ENCODE peak calls at places on chromosomes 1 and 21, in five cellular contexts. K is pons, R is heart left ventricle, N is fibroblast of pulmonary artery, Y is RWPE2. V is an unnamed sample.
A peak's percentile ranks its signal among the peaks of the same experiment; 100 is the strongest.

GRCh38 chr1:245306628-245307410 is 152.0 kb downstream of the KIF26B start:
- DNase-seq in K (no peak), R (no peak), N (no peak), Y (no peak), V (no peak)

GRCh38 chr21:22438428-22439086 is 1440.3 kb downstream of the NCAM2 start:
- DNase-seq in K (no peak), R (no peak), N (no peak), Y (no peak), V (no peak)

GRCh38 chr1:8873506-8874229 is 4.8 kb downstream of the ENO1 start:
- DNase-seq in K (no peak), R (peak; percentile 73), N (peak; percentile 97), Y (peak; percentile 99), V (peak; percentile 99)

GRCh38 chr1:201941420-201942128 is 4.8 kb downstream of the LMOD1 start:
- DNase-seq in K (no peak), R (no peak), N (no peak), Y (no peak), V (no peak)

GRCh38 chr1:109361649-109362048 is 36.1 kb downstream of the SORT1 start:
- DNase-seq in K (no peak), R (no peak), N (peak; percentile 27), Y (no peak), V (peak; percentile 60)

GRCh38 chr1:8495928-8496401 is 178.1 kb downstream of the SLC45A1 start:
- DNase-seq in K (no peak), R (no peak), N (no peak), Y (no peak), V (no peak)

GRCh38 chr1:179586107-179586823 is 5.4 kb upstream of the TDRD5 start:
- DNase-seq in K (peak; percentile 13), R (peak; percentile 52), N (peak; percentile 47), Y (no peak), V (peak; percentile 50)

GRCh38 chr1:26021647-26022403 is at the start of gene EXTL1:
- DNase-seq in K (no peak), R (peak; percentile 89), N (no peak), Y (no peak), V (peak; percentile 46)

GRCh38 chr1:98176414-98176813 is 255.6 kb upstream of the DPYD start:
- DNase-seq in K (no peak), R (no peak), N (no peak), Y (no peak), V (no peak)

GRCh38 chr1:227942021-227942715 is 5.6 kb downstream of the WNT9A start:
- DNase-seq in K (no peak), R (no peak), N (no peak), Y (peak; percentile 10), V (no peak)

GRCh38 chr1:237084399-237085077 is 42.6 kb downstream of the RYR2 start:
- DNase-seq in K (no peak), R (no peak), N (no peak), Y (no peak), V (no peak)

GRCh38 chr1:51733793-51734522 is 117.1 kb downstream of the OSBPL9 start:
- DNase-seq in K (no peak), R (no peak), N (no peak), Y (no peak), V (no peak)

GRCh38 chr21:16422702-16423101 is 692.9 kb downstream of the USP25 start:
- DNase-seq in K (no peak), R (no peak), N (peak; percentile 49), Y (no peak), V (peak; percentile 33)

GRCh38 chr21:38759286-38759872 is 46.4 kb upstream of the ETS2 start:
- DNase-seq in K (no peak), R (no peak), N (peak; percentile 11), Y (no peak), V (no peak)

GRCh38 chr1:21510113-21510493 is 880 bp downstream of the ALPL start:
- DNase-seq in K (no peak), R (no peak), N (no peak), Y (no peak), V (no peak)

GRCh38 chr21:35298757-35299156 is 249.7 kb upstream of the RUNX1 start:
- DNase-seq in K (no peak), R (no peak), N (no peak), Y (no peak), V (no peak)

GRCh38 chr1:112575154-112575804 is 43.7 kb downstream of the ST7L start:
- DNase-seq in K (no peak), R (no peak), N (peak; percentile 93), Y (no peak), V (peak; percentile 91)

GRCh38 chr1:39720094-39720999 is 18.3 kb upstream of the PPIE start:
- DNase-seq in K (peak; percentile 64), R (no peak), N (peak; percentile 81), Y (no peak), V (peak; percentile 63)

GRCh38 chr1:20069932-20070331 is at the start of gene PLA2G5:
- DNase-seq in K (peak; percentile 24), R (peak; percentile 91), N (peak; percentile 52), Y (no peak), V (peak; percentile 41)

GRCh38 chr1:79161077-79161476 is 154.5 kb upstream of the ADGRL4 start:
- DNase-seq in K (no peak), R (no peak), N (peak; percentile 69), Y (no peak), V (peak; percentile 50)

GRCh38 chr1:209879539-209879938 is 51.8 kb downstream of the UTP25 start:
- DNase-seq in K (peak; percentile 92), R (no peak), N (peak; percentile 49), Y (no peak), V (peak; percentile 33)

GRCh38 chr1:24890861-24891260 is 39.2 kb downstream of the RUNX3 start:
- DNase-seq in K (no peak), R (no peak), N (no peak), Y (no peak), V (no peak)

GRCh38 chr1:8813016-8813763 is 4.2 kb downstream of the RERE start:
- DNase-seq in K (peak; percentile 25), R (no peak), N (peak; percentile 45), Y (no peak), V (peak; percentile 41)

GRCh38 chr21:37507716-37508115 is 141.1 kb downstream of the DYRK1A start:
- DNase-seq in K (no peak), R (no peak), N (no peak), Y (no peak), V (no peak)

GRCh38 chr1:170619167-170620030 is 44.5 kb upstream of the PRRX1 start:
- DNase-seq in K (no peak), R (no peak), N (no peak), Y (no peak), V (peak; percentile 86)

GRCh38 chr1:81833722-81834121 is 33.0 kb downstream of the ADGRL2 start:
- DNase-seq in K (no peak), R (no peak), N (peak; percentile 74), Y (no peak), V (no peak)

GRCh38 chr21:36927718-36928117 is 38.8 kb downstream of the HLCS start:
- DNase-seq in K (peak; percentile 78), R (peak; percentile 83), N (peak; percentile 88), Y (peak; percentile 82), V (peak; percentile 83)

GRCh38 chr1:246280551-246280950 is 226.5 kb downstream of the SMYD3 start:
- DNase-seq in K (peak; percentile 49), R (no peak), N (peak; percentile 59), Y (no peak), V (peak; percentile 46)

GRCh38 chr1:26059906-26060305 is 7.5 kb downstream of the TRIM63 start:
- DNase-seq in K (no peak), R (no peak), N (no peak), Y (no peak), V (no peak)

GRCh38 chr1:23341829-23342697 is 2.0 kb downstream of the HNRNPR start:
- DNase-seq in K (peak; percentile 17), R (no peak), N (peak; percentile 50), Y (no peak), V (no peak)

GRCh38 chr1:107357381-107357780 is 216.5 kb downstream of the NTNG1 start:
- DNase-seq in K (no peak), R (no peak), N (no peak), Y (no peak), V (peak; percentile 26)

GRCh38 chr1:187411118-187411517 is 582.4 kb downstream of the PLA2G4A start:
- DNase-seq in K (no peak), R (no peak), N (no peak), Y (no peak), V (no peak)

GRCh38 chr1:1422465-1423244 is 1.6 kb upstream of the ANKRD65 start:
- DNase-seq in K (no peak), R (peak; percentile 23), N (no peak), Y (peak; percentile 74), V (no peak)

GRCh38 chr1:27428316-27429028 is 36.0 kb downstream of the GPR3 start:
- DNase-seq in K (peak; percentile 41), R (peak; percentile 68), N (peak; percentile 42), Y (no peak), V (no peak)

GRCh38 chr1:99986656-99987225 is 16.9 kb downstream of the SLC35A3 start:
- DNase-seq in K (no peak), R (no peak), N (peak; percentile 50), Y (no peak), V (no peak)

GRCh38 chr21:31331231-31331630 is 12.8 kb downstream of the TIAM1 start:
- DNase-seq in K (no peak), R (no peak), N (no peak), Y (no peak), V (no peak)

GRCh38 chr1:62437273-62437945 is 560 bp downstream of the USP1 start:
- DNase-seq in K (peak; percentile 15), R (no peak), N (peak; percentile 22), Y (no peak), V (peak; percentile 19)